ENCODE peak calls at places on chromosomes 11 and 22, in seven cellular contexts. P, W, D, K, N, V and C are unnamed samples. For H3K27me3, the result is how much of the 10 kb centered on the place peaks cover.

GRCh38 chr22:23213031-23213555 is 32.8 kb downstream of the BCR start:
- DNase-seq in W (no peak), D (no peak), N (no peak), K (no peak), V (no peak), P (no peak), C (no peak)

GRCh38 chr11:118202599-118203422 is 22.0 kb downstream of the JAML start:
- DNase-seq in V (peak), W (no peak), N (no peak), D (no peak), P (peak), K (no peak), C (no peak)

GRCh38 chr11:6455070-6455469 is 14.3 kb upstream of the HPX start:
- DNase-seq in P (no peak), W (no peak), D (no peak), V (no peak), N (no peak), K (no peak), C (no peak)

GRCh38 chr22:35568751-35569725 is 28.4 kb downstream of the RASD2 start:
- DNase-seq in P (peak), D (no peak), W (no peak), K (no peak), V (no peak), N (no peak), C (peak)

GRCh38 chr11:23769214-23769613 is 727.6 kb upstream of the LUZP2 start:
- DNase-seq in N (no peak), W (no peak), K (no peak), P (no peak), V (no peak), D (no peak), C (no peak)

GRCh38 chr11:58289266-58289665 is 21.2 kb upstream of the OR10W1 start:
- DNase-seq in P (no peak), K (no peak), W (no peak), V (no peak), N (no peak), D (no peak), C (no peak)

GRCh38 chr11:118621071-118621815 is 13.8 kb downstream of the PHLDB1 start:
- DNase-seq in D (peak), W (peak), V (peak), N (peak), K (peak), P (peak), C (peak)

GRCh38 chr11:110455718-110456117 is 26.0 kb downstream of the FDX1 start:
- DNase-seq in K (no peak), D (no peak), W (no peak), N (no peak), P (no peak), V (no peak), C (no peak)

GRCh38 chr11:85947431-85948272 is 92.5 kb downstream of the CCDC83 start:
- DNase-seq in K (no peak), N (no peak), W (peak), P (peak), V (peak), D (no peak), C (peak)

GRCh38 chr11:46360878-46361277 is 13.6 kb downstream of the DGKZ start:
- DNase-seq in K (no peak), P (no peak), W (no peak), D (no peak), V (no peak), N (no peak), C (no peak)

GRCh38 chr22:46012881-46013281 is 35.9 kb upstream of the WNT7B start:
- DNase-seq in N (no peak), D (no peak), K (no peak), V (no peak), W (no peak), P (no peak), C (no peak)

GRCh38 chr11:115477410-115477809 is 26.8 kb downstream of the CADM1 start:
- DNase-seq in D (no peak), V (no peak), K (no peak), W (no peak), N (no peak), P (no peak), C (no peak)

GRCh38 chr11:27075192-27075591 is 34.6 kb downstream of the BBOX1 start:
- DNase-seq in V (no peak), K (no peak), P (no peak), N (no peak), D (no peak), W (no peak), C (no peak)

GRCh38 chr22:28381427-28382167 is 298.0 kb downstream of the TTC28 start:
- DNase-seq in V (no peak), W (no peak), K (no peak), N (no peak), P (no peak), D (no peak), C (no peak)

DNA sequence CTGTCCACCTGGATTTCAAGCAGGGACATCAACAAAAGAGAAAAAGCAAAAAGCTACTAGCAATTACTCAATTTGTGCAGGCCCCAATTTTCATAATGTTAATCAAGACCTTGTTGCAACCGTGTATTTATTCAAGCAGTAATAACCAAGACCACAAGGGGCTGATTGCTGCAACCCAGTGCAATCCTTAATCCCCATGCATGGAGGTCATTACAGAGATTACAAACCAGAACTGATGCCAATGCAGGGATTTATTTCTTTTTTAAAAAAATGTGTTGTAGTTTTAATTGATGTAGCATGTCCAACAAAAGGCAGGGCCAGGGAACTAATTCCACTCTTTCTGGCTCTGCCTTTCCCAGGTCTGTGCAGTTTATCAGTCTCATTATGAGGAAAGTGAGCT is 18.4 kb downstream of the TECTA start:
- DNase-seq in W (no peak), V (no peak), P (no peak), N (no peak), K (no peak), D (no peak), C (no peak)
- TF ChIP-seq CTCF in W (no peak), V (no peak), P (peak), N (no peak), K (no peak), D (no peak), C (no peak)

GRCh38 chr22:44703269-44703870 is 1.4 kb downstream of the PRR5 start:
- DNase-seq in V (no peak), D (no peak), N (no peak), P (no peak), W (no peak), K (no peak), C (no peak)

GRCh38 chr22:44702479-44703219 is 645 bp downstream of the PRR5 start:
- DNase-seq in K (peak), V (peak), D (no peak), P (peak), W (no peak), N (no peak), C (no peak)

GRCh38 chr22:44700456-44700855 is 1.5 kb upstream of the PRR5 start:
- DNase-seq in P (no peak), V (no peak), N (no peak), D (no peak), K (no peak), W (no peak), C (no peak)

GRCh38 chr22:44701824-44702478 is at the start of gene PRR5:
- DNase-seq in D (no peak), K (peak), N (no peak), P (peak), V (peak), W (peak), C (peak)

DNA sequence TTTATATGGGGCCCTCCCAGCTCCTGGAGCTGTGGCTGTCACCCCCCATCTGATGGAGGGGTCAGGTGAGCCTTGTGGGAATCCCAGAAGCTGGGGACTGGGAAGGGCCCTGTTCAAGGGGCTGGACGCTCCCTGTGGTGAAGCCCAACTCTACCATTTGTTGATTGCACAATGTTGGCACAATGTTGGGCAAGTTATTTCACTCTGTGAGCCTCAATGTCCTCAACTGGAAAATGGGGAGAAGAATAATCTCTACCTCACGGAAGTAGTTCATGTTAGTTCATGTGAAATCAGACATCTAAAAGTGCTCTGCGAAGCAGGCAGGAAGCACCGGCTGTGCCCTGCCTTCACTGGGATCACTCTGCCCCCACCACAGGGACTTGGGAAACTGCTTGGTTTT is 817 bp upstream of the PRR5 start:
- DNase-seq in P (no peak), N (no peak), K (no peak), D (no peak), W (no peak), V (no peak), C (no peak)
- H3K4me3 ChIP-seq in P (no peak), N (no peak), K (no peak), D (no peak), W (no peak), V (no peak), C (no peak)

DNA sequence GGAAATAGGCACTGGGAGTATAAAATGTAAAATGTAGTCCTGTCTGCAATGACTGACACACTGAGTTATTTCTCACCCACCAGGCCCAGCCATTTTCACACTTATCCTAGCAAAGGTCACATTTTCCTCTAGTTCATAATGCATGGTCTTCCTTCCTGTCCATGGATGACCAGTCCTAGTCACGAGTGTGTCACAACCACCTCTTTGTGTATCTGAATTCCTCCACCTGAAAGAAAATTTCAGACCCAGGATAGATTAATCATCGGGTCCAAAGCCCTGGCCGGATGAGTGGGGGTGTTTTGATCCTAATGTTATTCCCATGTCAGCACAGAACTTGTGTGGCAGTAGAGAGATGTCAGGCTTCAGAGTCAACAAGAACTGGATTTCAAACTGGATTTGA is at the start of gene MRGPRX4:
- DNase-seq in N (no peak), P (no peak), D (no peak), V (no peak), K (no peak), W (no peak), C (no peak)
- H3K27me3 ChIP-seq in N (under half), P (under half), D (under half), V (under half), K (under half), W (under half), C (under half)

DNA sequence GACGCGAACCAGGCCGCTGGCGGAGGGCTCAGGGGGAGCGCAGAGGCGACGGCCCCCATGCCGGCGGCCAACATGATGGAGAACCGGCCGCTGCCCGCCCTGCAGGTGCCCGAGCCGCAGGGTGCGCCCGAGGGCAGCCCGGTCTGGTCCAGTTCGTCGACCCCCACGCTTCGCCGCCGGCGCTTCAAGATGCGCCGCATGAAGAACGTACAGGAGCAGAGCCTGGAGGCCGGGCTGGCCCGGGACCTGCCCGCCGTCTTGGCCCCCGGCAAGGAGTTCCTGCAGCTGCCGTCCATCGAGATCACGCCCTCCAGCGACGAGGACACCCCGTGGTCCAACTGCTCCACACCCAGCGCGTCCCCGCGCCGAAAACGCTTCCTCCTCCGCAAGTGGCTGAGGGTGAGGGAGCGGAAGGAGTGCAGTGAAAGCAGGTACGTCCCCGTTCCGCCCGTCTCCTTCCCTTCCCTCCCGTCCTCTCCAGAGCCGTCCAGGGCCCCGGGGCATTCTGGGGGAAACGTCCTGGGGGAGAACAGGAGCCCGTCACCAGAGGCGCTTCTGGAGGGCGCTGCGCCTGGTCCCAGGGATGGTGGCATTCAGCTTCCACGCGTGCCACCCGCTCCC is 777 bp downstream of the GRAMD1B start:
- DNase-seq in K (peak), N (no peak), D (peak), W (peak), P (peak), V (peak), C (peak)
- TF ChIP-seq CTCF in K (no peak), N (no peak), D (no peak), W (no peak), P (no peak), V (no peak), C (no peak)

GRCh38 chr11:97683733-97684132 is 1293.9 kb downstream of the JRKL start:
- DNase-seq in P (peak), N (no peak), W (no peak), K (no peak), V (no peak), D (no peak), C (peak)

GRCh38 chr11:97684486-97685439 is 1295.0 kb downstream of the JRKL start:
- DNase-seq in K (no peak), N (no peak), P (no peak), W (no peak), V (no peak), D (no peak), C (no peak)

GRCh38 chr11:97691061-97691460 is 1301.2 kb downstream of the JRKL start:
- DNase-seq in W (no peak), N (no peak), D (no peak), K (no peak), V (no peak), P (no peak), C (no peak)

GRCh38 chr11:97687106-97687505 is 1297.3 kb downstream of the JRKL start:
- DNase-seq in P (no peak), N (no peak), W (no peak), V (no peak), K (no peak), D (no peak), C (no peak)
- H3K4me3 ChIP-seq in P (no peak), N (no peak), W (no peak), V (no peak), K (no peak), D (no peak), C (no peak)

GRCh38 chr22:48889887-48890692 is 937.6 kb downstream of the BRD1 start:
- DNase-seq in W (no peak), K (no peak), V (no peak), P (no peak), N (no peak), D (no peak), C (no peak)
- H3K27me3 ChIP-seq in W (under half), K (under half), V (under half), P (under half), N (under half), D (under half), C (under half)

GRCh38 chr11:106413222-106413621 is 335.8 kb downstream of the AASDHPPT start:
- DNase-seq in P (no peak), N (no peak), D (no peak), W (no peak), V (no peak), K (no peak), C (no peak)

GRCh38 chr11:106418786-106419185 is 341.3 kb downstream of the AASDHPPT start:
- DNase-seq in W (no peak), N (no peak), P (no peak), K (no peak), V (no peak), D (peak), C (no peak)

GRCh38 chr11:106410902-106411301 is 333.4 kb downstream of the AASDHPPT start:
- DNase-seq in D (no peak), N (no peak), W (no peak), V (no peak), K (no peak), P (no peak), C (no peak)

GRCh38 chr11:106420048-106420665 is 342.7 kb downstream of the AASDHPPT start:
- DNase-seq in N (no peak), W (no peak), K (no peak), D (no peak), P (no peak), V (no peak), C (no peak)

DNA sequence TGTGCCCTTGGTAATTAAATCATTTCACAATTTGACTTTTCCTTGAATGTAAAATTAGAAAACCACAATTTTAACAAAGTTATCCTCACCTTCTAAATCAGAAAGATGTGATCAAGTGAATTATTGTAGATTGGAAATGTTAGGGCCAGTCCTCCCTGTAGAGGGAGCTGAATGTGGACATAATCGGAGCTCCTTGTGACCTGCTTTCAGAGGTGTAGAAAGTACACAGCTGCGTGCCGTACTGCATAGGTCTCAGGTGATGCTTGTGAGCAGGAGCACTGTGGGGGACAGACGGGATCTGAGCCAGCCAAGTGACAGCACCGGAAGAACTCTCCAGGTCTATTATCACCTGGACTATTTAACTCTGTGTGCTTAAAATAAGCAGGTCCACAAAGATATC is 338.0 kb downstream of the AASDHPPT start:
- DNase-seq in V (no peak), N (no peak), D (peak), K (no peak), P (peak), W (no peak), C (no peak)
- TF ChIP-seq CTCF in V (no peak), N (no peak), D (no peak), K (no peak), P (peak), W (no peak), C (peak)

DNA sequence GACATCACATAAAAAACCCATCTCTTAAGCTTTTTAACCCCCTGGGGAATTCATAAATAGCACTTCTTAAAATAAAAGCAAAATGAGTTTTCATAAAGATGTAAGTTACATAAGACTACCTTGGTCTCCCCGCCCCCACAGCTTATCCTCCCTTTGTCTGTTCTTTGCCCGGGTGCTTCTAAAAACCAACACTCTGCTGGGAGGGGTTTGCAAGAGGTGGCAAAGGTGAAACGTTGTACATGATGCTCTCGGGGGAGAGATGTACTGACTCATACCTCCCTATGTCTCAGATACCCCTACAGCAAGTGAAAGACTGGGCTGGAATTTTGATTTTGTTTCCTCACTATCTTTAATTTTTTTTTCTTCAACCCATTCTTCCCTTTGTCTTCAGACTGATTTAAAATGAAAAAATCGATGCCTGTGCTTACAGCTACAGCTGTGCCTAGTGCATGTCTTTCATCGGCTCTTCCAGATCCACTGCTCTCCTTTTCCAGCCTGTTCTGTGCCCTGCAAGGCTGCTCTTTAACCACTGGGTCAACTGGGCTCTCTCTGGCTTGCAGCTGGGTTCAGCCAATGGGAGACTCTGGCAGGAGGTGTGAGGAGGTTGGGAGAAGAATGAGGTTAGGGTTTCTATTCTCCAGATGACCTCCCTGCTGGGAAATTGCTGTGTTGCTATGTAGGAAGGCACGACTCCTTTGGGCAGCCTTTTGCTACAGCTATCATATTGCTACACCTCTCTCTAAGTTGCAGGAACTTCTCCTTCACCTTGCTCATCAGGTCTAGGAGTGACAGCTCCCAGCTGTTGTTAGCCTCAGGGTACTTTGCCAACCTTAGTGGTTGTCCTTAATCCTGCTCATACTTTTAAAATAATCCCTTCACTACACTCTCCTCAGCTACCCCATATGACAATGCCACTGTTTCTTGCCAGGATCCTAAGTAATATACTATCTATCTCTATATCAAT is 266.5 kb downstream of the TENM4 start:
- DNase-seq in P (no peak), D (no peak), K (peak), V (no peak), N (no peak), W (no peak), C (no peak)
- H3K4me3 ChIP-seq in P (no peak), D (no peak), K (no peak), V (no peak), N (peak), W (no peak), C (no peak)

GRCh38 chr22:36797988-36798670 is 18.7 kb downstream of the PVALB start:
- DNase-seq in P (no peak), W (no peak), N (no peak), V (no peak), D (no peak), K (no peak), C (no peak)
- H3K27me3 ChIP-seq in P (under half), W (under half), N (under half), V (under half), D (under half), K (under half), C (under half)